ENCODE peak calls at places on chromosomes 5 and 9, in seven cellular contexts. W, Y, R, J, O, Z and N are unnamed samples.
A peak's percentile ranks its signal among the peaks of the same experiment; 100 is the strongest.

GRCh38 chr9:90107021-90107771 is 502.4 kb downstream of the GADD45G start:
- DNase-seq in Y (no peak), W (no peak), O (no peak), J (peak; percentile 87), Z (no peak), R (no peak), N (no peak)

GRCh38 chr9:80555782-80556325 is 984.1 kb downstream of the TLE4 start:
- DNase-seq in O (no peak), Z (no peak), J (no peak), R (no peak), W (no peak), Y (no peak), N (no peak)

GRCh38 chr5:52063186-52063585 is 679.9 kb downstream of the ISL1 start:
- DNase-seq in Y (no peak), R (no peak), Z (no peak), W (no peak), O (no peak), J (no peak), N (no peak)

GRCh38 chr9:114405294-114406034 is 17.7 kb upstream of the AKNA start:
- DNase-seq in Z (peak; percentile 91), R (peak; percentile 88), W (peak; percentile 91), Y (peak; percentile 71), O (peak; percentile 85), J (peak; percentile 74), N (peak; percentile 77)

GRCh38 chr9:137295313-137296213 is 6.5 kb downstream of the NRARP start:
- DNase-seq in Z (peak; percentile 92), Y (no peak), R (peak; percentile 95), O (peak; percentile 41), J (peak; percentile 46), W (peak; percentile 58), N (no peak)

GRCh38 chr5:53249529-53249928 is 140.0 kb upstream of the MOCS2 start:
- DNase-seq in W (no peak), R (no peak), Z (no peak), O (no peak), J (no peak), Y (no peak), N (no peak)

GRCh38 chr5:125198270-125198974 is 452.0 kb upstream of the ZNF608 start:
- DNase-seq in J (peak; percentile 77), Z (peak; percentile 13), Y (peak; percentile 97), O (peak; percentile 15), W (no peak), R (peak; percentile 59), N (peak; percentile 3)

GRCh38 chr9:79329861-79330260 is 241.9 kb upstream of the TLE4 start:
- DNase-seq in J (no peak), W (no peak), Z (no peak), O (no peak), R (no peak), Y (no peak), N (no peak)

GRCh38 chr9:129954868-129955550 is 88.0 kb downstream of the FNBP1 start:
- DNase-seq in R (no peak), Z (no peak), W (peak; percentile 83), O (no peak), J (no peak), Y (no peak), N (no peak)